ENCODE peak calls at places on chromosomes 6 and 20, in four cellular contexts. One of them, this sample, is unnamed.

GRCh38 chr6:2862712-2863174 is 21.1 kb upstream of the SERPINB1 start:
- DNase-seq in IMR-90: no peak
- DNase-seq in DND-41: no peak
- DNase-seq in pancreas: no peak
- DNase-seq in this sample: peak; percentile 95

GRCh38 chr6:131778134-131778533 is 29.7 kb upstream of the ENPP1 start:
- DNase-seq in IMR-90: peak; percentile 51
- DNase-seq in pancreas: no peak
- DNase-seq in DND-41: no peak
- DNase-seq in this sample: no peak

GRCh38 chr6:154731296-154732218 is 1.7 kb upstream of the SCAF8 start:
- DNase-seq in IMR-90: no peak
- DNase-seq in DND-41: no peak
- DNase-seq in pancreas: no peak
- DNase-seq in this sample: peak; percentile 6

GRCh38 chr6:29552512-29553051 is 7.0 kb downstream of the UBD start:
- DNase-seq in DND-41: no peak
- DNase-seq in pancreas: no peak
- DNase-seq in IMR-90: peak; percentile 79
- DNase-seq in this sample: peak; percentile 40

GRCh38 chr20:56724246-56724757 is 95.2 kb downstream of the TFAP2C start:
- DNase-seq in pancreas: no peak
- DNase-seq in IMR-90: no peak
- DNase-seq in DND-41: no peak
- DNase-seq in this sample: no peak

GRCh38 chr6:138486249-138487121 is 12.8 kb downstream of the NHSL1 start:
- DNase-seq in pancreas: no peak
- DNase-seq in DND-41: no peak
- DNase-seq in IMR-90: no peak
- DNase-seq in this sample: no peak

GRCh38 chr20:2402271-2402980 is 21.7 kb downstream of the TGM6 start:
- DNase-seq in IMR-90: peak; percentile 51
- DNase-seq in pancreas: no peak
- DNase-seq in DND-41: no peak
- DNase-seq in this sample: no peak

GRCh38 chr6:25138024-25138696 is 141.0 kb upstream of the CARMIL1 start:
- DNase-seq in pancreas: no peak
- DNase-seq in IMR-90: peak; percentile 62
- DNase-seq in DND-41: peak; percentile 87
- DNase-seq in this sample: peak; percentile 75

GRCh38 chr6:132598473-132598872 is 8.9 kb upstream of the TAAR5 start:
- DNase-seq in pancreas: no peak
- DNase-seq in IMR-90: no peak
- DNase-seq in DND-41: peak; percentile 3
- DNase-seq in this sample: peak; percentile 46

GRCh38 chr6:43040542-43041257 is 13.0 kb downstream of the CUL7 start:
- DNase-seq in pancreas: no peak
- DNase-seq in DND-41: no peak
- DNase-seq in IMR-90: no peak
- DNase-seq in this sample: no peak

GRCh38 chr6:1286972-1287600 is 24.8 kb upstream of the FOXQ1 start:
- DNase-seq in DND-41: no peak
- DNase-seq in pancreas: no peak
- DNase-seq in IMR-90: peak; percentile 87
- DNase-seq in this sample: no peak

DNA sequence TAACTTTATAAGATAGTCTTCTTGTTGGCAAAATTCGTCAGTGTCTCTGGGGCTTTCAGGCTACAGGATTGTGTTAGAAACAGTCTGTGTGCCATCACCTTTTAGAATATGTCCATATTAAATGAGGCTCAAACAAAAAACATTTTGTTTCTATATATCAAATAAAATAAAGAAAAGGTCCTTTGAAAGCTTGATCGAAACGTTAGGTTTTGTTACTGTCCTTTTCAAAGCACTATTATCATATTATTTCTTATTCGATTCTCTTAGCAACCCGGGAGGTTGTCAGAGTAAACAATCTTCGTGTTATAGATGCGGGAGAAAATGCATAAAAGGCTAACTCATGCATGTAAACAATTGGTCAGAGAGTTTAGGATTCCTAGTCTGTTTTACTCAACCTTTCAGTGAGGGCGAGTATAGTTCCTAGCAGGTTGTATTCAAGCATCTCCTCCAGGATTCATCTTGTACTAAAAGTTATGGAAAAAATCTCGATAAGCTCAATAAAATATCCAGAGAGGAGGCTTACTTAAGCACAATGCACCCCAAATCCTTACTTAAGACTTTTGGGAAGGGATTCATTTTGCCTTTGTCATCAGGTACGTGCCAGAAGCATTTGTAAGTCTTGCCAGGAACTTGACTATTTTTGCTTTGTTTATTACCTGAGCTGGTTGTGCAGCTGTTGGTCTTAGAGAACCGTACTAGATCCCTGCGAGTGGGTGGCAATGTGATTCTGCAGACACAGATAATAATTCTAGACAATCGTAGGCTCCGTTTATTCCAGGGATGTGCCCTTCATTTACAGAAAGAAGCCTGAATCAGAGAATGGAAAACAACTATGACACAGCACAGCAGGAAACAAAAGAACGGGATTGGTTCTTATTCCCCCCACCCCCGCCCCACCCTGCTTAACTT is 159.6 kb upstream of the ZNF217 start:
- DNase-seq in pancreas: no peak
- DNase-seq in DND-41: no peak
- DNase-seq in IMR-90: peak; percentile 42
- DNase-seq in this sample: peak; percentile 42
- H3K4me1 ChIP-seq in pancreas: peaks cover 18% of the 10 kb centered on the region
- H3K4me1 ChIP-seq in DND-41: peaks cover 69% of the 10 kb centered on the region
- H3K4me1 ChIP-seq in IMR-90: peaks cover 22% of the 10 kb centered on the region
- H3K4me1 ChIP-seq in this sample: peaks cover 56% of the 10 kb centered on the region

GRCh38 chr6:5302220-5302946 is 41.1 kb downstream of the FARS2 start:
- DNase-seq in DND-41: no peak
- DNase-seq in IMR-90: peak; percentile 8
- DNase-seq in pancreas: no peak
- DNase-seq in this sample: no peak

GRCh38 chr6:5302995-5303622 is 41.8 kb downstream of the FARS2 start:
- DNase-seq in pancreas: peak; percentile 69
- DNase-seq in DND-41: no peak
- DNase-seq in IMR-90: peak; percentile 5
- DNase-seq in this sample: peak; percentile 59

GRCh38 chr6:5295612-5296011 is 34.3 kb downstream of the FARS2 start:
- DNase-seq in pancreas: no peak
- DNase-seq in IMR-90: peak; percentile 69
- DNase-seq in DND-41: no peak
- DNase-seq in this sample: no peak

GRCh38 chr6:5303711-5304110 is 42.4 kb downstream of the FARS2 start:
- DNase-seq in IMR-90: no peak
- DNase-seq in pancreas: no peak
- DNase-seq in DND-41: no peak
- DNase-seq in this sample: no peak

GRCh38 chr6:5300206-5300764 is 39.0 kb downstream of the FARS2 start:
- DNase-seq in pancreas: no peak
- DNase-seq in IMR-90: no peak
- DNase-seq in DND-41: no peak
- DNase-seq in this sample: no peak
- H3K4me1 ChIP-seq in pancreas: no peaks in the 10 kb centered on the region
- H3K4me1 ChIP-seq in IMR-90: peaks cover 2% of the 10 kb centered on the region
- H3K4me1 ChIP-seq in DND-41: no peaks in the 10 kb centered on the region
- H3K4me1 ChIP-seq in this sample: peaks cover 7% of the 10 kb centered on the region

GRCh38 chr6:17303444-17303843 is 22.3 kb downstream of the RBM24 start:
- DNase-seq in DND-41: no peak
- DNase-seq in pancreas: no peak
- DNase-seq in IMR-90: no peak
- DNase-seq in this sample: no peak

GRCh38 chr6:17300637-17301036 is 19.5 kb downstream of the RBM24 start:
- DNase-seq in pancreas: no peak
- DNase-seq in IMR-90: no peak
- DNase-seq in DND-41: no peak
- DNase-seq in this sample: no peak

DNA sequence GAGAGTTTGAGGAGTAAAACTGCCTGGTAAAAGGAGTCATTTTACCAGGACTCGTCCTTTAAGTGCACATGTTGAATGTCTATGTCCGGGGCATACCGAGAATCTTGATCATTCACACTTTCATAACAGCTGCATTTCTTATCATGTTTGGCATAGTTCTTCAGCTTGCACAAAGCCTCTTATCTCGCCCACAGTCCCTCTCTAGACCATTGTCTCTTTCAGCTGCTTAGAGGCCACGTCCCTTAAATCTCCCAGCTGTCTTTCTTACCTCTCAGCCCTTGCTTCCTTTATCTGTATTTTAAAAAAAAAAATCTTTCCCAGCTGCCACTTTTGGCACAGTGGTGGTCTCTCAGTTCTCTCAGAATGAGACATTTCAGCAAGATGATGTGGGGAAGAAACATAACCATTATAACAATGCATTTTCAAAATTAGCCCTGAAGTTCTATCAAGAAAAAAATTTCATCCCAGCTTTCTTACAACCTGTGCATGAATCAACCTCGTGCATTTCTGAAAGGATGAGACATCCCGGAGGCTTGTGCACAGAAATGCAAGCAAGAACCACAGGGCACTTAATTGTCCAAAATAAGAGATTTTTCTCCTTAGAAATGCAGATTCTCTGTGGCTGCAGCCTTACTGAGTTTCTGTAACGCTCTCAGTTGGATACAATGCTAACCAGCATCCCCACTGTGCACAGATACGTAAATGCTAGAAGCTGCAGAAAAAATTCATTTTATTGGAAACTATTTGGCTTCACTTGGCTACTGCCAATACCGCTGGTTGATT is 24.2 kb downstream of the RBM24 start:
- DNase-seq in pancreas: no peak
- DNase-seq in IMR-90: peak; percentile 72
- DNase-seq in DND-41: no peak
- DNase-seq in this sample: no peak
- H3K4me1 ChIP-seq in pancreas: no peaks in the 10 kb centered on the region
- H3K4me1 ChIP-seq in IMR-90: peaks cover 6% of the 10 kb centered on the region
- H3K4me1 ChIP-seq in DND-41: no peaks in the 10 kb centered on the region
- H3K4me1 ChIP-seq in this sample: no peaks in the 10 kb centered on the region

GRCh38 chr20:64149809-64150560 is 14.3 kb upstream of the MYT1 start:
- DNase-seq in IMR-90: no peak
- DNase-seq in pancreas: peak; percentile 20
- DNase-seq in DND-41: no peak
- DNase-seq in this sample: no peak
- H3K4me1 ChIP-seq in IMR-90: no peaks in the 10 kb centered on the region
- H3K4me1 ChIP-seq in pancreas: no peaks in the 10 kb centered on the region
- H3K4me1 ChIP-seq in DND-41: no peaks in the 10 kb centered on the region
- H3K4me1 ChIP-seq in this sample: no peaks in the 10 kb centered on the region

GRCh38 chr6:15319677-15320076 is 73.8 kb downstream of the JARID2 start:
- DNase-seq in pancreas: no peak
- DNase-seq in DND-41: no peak
- DNase-seq in IMR-90: no peak
- DNase-seq in this sample: no peak

GRCh38 chr6:15317934-15318902 is 72.3 kb downstream of the JARID2 start:
- DNase-seq in IMR-90: peak; percentile 48
- DNase-seq in DND-41: no peak
- DNase-seq in pancreas: no peak
- DNase-seq in this sample: no peak

GRCh38 chr6:15322781-15323536 is 77.1 kb downstream of the JARID2 start:
- DNase-seq in DND-41: no peak
- DNase-seq in IMR-90: peak; percentile 57
- DNase-seq in pancreas: no peak
- DNase-seq in this sample: no peak

GRCh38 chr6:15322184-15322583 is 76.3 kb downstream of the JARID2 start:
- DNase-seq in DND-41: no peak
- DNase-seq in IMR-90: no peak
- DNase-seq in pancreas: no peak
- DNase-seq in this sample: no peak

GRCh38 chr6:15320683-15321082 is 74.8 kb downstream of the JARID2 start:
- DNase-seq in IMR-90: peak; percentile 54
- DNase-seq in pancreas: no peak
- DNase-seq in DND-41: no peak
- DNase-seq in this sample: no peak
- H3K4me1 ChIP-seq in IMR-90: peaks cover 19% of the 10 kb centered on the region
- H3K4me1 ChIP-seq in pancreas: peaks cover 5% of the 10 kb centered on the region
- H3K4me1 ChIP-seq in DND-41: no peaks in the 10 kb centered on the region
- H3K4me1 ChIP-seq in this sample: peaks cover 16% of the 10 kb centered on the region